ENCODE peak calls at places on chromosomes 5 and 9, in ten cellular contexts. F is naive B cell, N is cerebellum, X is upper lobe of left lung, V is erythroblast, A is ELR, G is kidney tubule cell, T is dermis microvascular lymphatic vessel endothelial cell, Y is germinal center, B is pancreas. U is an unnamed sample.

GRCh38 chr5:35048910-35049309 is 1.2 kb upstream of the AGXT2 start:
- DNase-seq in N (no peak), A (no peak), G (no peak), B (no peak), X (no peak), Y (no peak), F (no peak), T (no peak), V (no peak), U (no peak)

GRCh38 chr9:107188376-107188775 is 94.7 kb upstream of the RAD23B start:
- DNase-seq in N (no peak), V (no peak), X (no peak), G (no peak), B (no peak), Y (no peak), F (no peak), T (no peak), A (no peak), U (no peak)

GRCh38 chr5:122844916-122845252 is 529 bp upstream of the SNX24 start:
- DNase-seq in T (no peak), B (no peak), F (no peak), X (no peak), G (no peak), V (no peak), N (no peak), A (no peak), Y (peak), U (peak)

GRCh38 chr5:33788922-33789321 is 102.9 kb downstream of the ADAMTS12 start:
- DNase-seq in N (no peak), G (peak), Y (no peak), B (no peak), T (no peak), F (no peak), A (peak), V (no peak), X (no peak), U (no peak)

GRCh38 chr9:110580850-110581249 is 1.3 kb upstream of the SVEP1 start:
- DNase-seq in G (peak), F (no peak), V (no peak), T (no peak), Y (no peak), X (no peak), N (no peak), A (no peak), B (no peak), U (no peak)

GRCh38 chr5:132666310-132667123 is 7.3 kb upstream of the IL4 start:
- DNase-seq in V (peak), N (no peak), B (no peak), T (no peak), G (no peak), X (no peak), A (no peak), Y (no peak), F (no peak), U (no peak)

GRCh38 chr5:6490693-6491092 is 42.0 kb downstream of the UBE2QL1 start:
- DNase-seq in Y (no peak), B (no peak), N (no peak), V (no peak), T (no peak), G (no peak), F (no peak), X (no peak), A (no peak), U (no peak)

GRCh38 chr5:90613918-90614504 is 55.4 kb downstream of the ADGRV1 start:
- DNase-seq in G (peak), Y (no peak), V (no peak), F (no peak), N (no peak), T (no peak), A (peak), X (no peak), B (no peak), U (no peak)

GRCh38 chr5:164303646-164304225 is 798.3 kb downstream of the MAT2B start:
- DNase-seq in Y (no peak), G (no peak), A (no peak), T (no peak), N (no peak), B (no peak), F (no peak), V (no peak), X (no peak), U (no peak)

GRCh38 chr5:96781734-96782064 is 26.0 kb downstream of the ERAP1 start:
- DNase-seq in X (no peak), F (no peak), V (no peak), B (no peak), A (peak), G (no peak), N (no peak), Y (no peak), T (no peak), U (no peak)